ENCODE peak calls at places on chromosomes 3 and 15, in seven cellular contexts. One of them, this sample, is unnamed.

GRCh38 chr3:178436773-178437172 is 99.5 kb upstream of the KCNMB2 start:
- DNase-seq in NCI-H1092 treated with DMSO at 0.1 percent for 48 hours: peak; percentile 57
- DNase-seq in GM06990: no peak
- DNase-seq in cardiac muscle cell: peak; percentile 32
- DNase-seq in SK-MEL-5: peak; percentile 50
- DNase-seq in endothelial cell: no peak
- DNase-seq in GM12891: peak; percentile 11
- DNase-seq in this sample: no peak

GRCh38 chr15:52078876-52079700 is 33.5 kb downstream of the BCL2L10 start:
- DNase-seq in endothelial cell: peak; percentile 91
- DNase-seq in cardiac muscle cell: peak; percentile 87
- DNase-seq in SK-MEL-5: peak; percentile 82
- DNase-seq in GM06990: no peak
- DNase-seq in NCI-H1092 treated with DMSO at 0.1 percent for 48 hours: peak; percentile 22
- DNase-seq in GM12891: peak; percentile 41
- DNase-seq in this sample: peak; percentile 25

GRCh38 chr3:185089343-185089742 is 63.5 kb downstream of the C3orf70 start:
- DNase-seq in endothelial cell: no peak
- DNase-seq in GM12891: no peak
- DNase-seq in cardiac muscle cell: no peak
- DNase-seq in SK-MEL-5: no peak
- DNase-seq in NCI-H1092 treated with DMSO at 0.1 percent for 48 hours: no peak
- DNase-seq in GM06990: no peak
- DNase-seq in this sample: no peak

GRCh38 chr3:10542518-10542917 is 37.1 kb upstream of the ATP2B2 start:
- DNase-seq in endothelial cell: no peak
- DNase-seq in cardiac muscle cell: no peak
- DNase-seq in SK-MEL-5: no peak
- DNase-seq in GM12891: no peak
- DNase-seq in NCI-H1092 treated with DMSO at 0.1 percent for 48 hours: no peak
- DNase-seq in GM06990: no peak
- DNase-seq in this sample: no peak

GRCh38 chr3:191388823-191389222 is 58.5 kb upstream of the UTS2B start:
- DNase-seq in endothelial cell: no peak
- DNase-seq in SK-MEL-5: peak; percentile 34
- DNase-seq in NCI-H1092 treated with DMSO at 0.1 percent for 48 hours: no peak
- DNase-seq in GM06990: no peak
- DNase-seq in cardiac muscle cell: no peak
- DNase-seq in GM12891: no peak
- DNase-seq in this sample: no peak

GRCh38 chr15:62782100-62782791 is 260.3 kb upstream of the TPM1 start:
- DNase-seq in GM06990: no peak
- DNase-seq in endothelial cell: peak; percentile 56
- DNase-seq in SK-MEL-5: peak; percentile 78
- DNase-seq in cardiac muscle cell: peak; percentile 85
- DNase-seq in GM12891: peak; percentile 16
- DNase-seq in NCI-H1092 treated with DMSO at 0.1 percent for 48 hours: peak; percentile 46
- DNase-seq in this sample: peak; percentile 57

GRCh38 chr15:28981921-28982320 is 96.1 kb downstream of the APBA2 start:
- DNase-seq in GM12891: no peak
- DNase-seq in cardiac muscle cell: no peak
- DNase-seq in SK-MEL-5: no peak
- DNase-seq in NCI-H1092 treated with DMSO at 0.1 percent for 48 hours: no peak
- DNase-seq in endothelial cell: no peak
- DNase-seq in GM06990: no peak
- DNase-seq in this sample: no peak

GRCh38 chr3:93973160-93974126 is at the start of gene PROS1:
- DNase-seq in NCI-H1092 treated with DMSO at 0.1 percent for 48 hours: peak; percentile 48
- DNase-seq in cardiac muscle cell: peak; percentile 88
- DNase-seq in SK-MEL-5: peak; percentile 88
- DNase-seq in GM06990: peak; percentile 44
- DNase-seq in GM12891: peak; percentile 29
- DNase-seq in endothelial cell: peak; percentile 82
- DNase-seq in this sample: peak; percentile 50

GRCh38 chr3:11134794-11135193 is 19.5 kb upstream of the HRH1 start:
- DNase-seq in cardiac muscle cell: no peak
- DNase-seq in endothelial cell: no peak
- DNase-seq in GM06990: no peak
- DNase-seq in SK-MEL-5: no peak
- DNase-seq in GM12891: no peak
- DNase-seq in NCI-H1092 treated with DMSO at 0.1 percent for 48 hours: no peak
- DNase-seq in this sample: no peak

GRCh38 chr3:31936661-31937060 is 44.4 kb downstream of the OSBPL10 start:
- DNase-seq in NCI-H1092 treated with DMSO at 0.1 percent for 48 hours: no peak
- DNase-seq in GM12891: no peak
- DNase-seq in GM06990: no peak
- DNase-seq in endothelial cell: no peak
- DNase-seq in SK-MEL-5: no peak
- DNase-seq in cardiac muscle cell: no peak
- DNase-seq in this sample: no peak

GRCh38 chr3:196639517-196640500 is at the start of gene NRROS:
- DNase-seq in GM06990: peak; percentile 84
- DNase-seq in cardiac muscle cell: peak; percentile 65
- DNase-seq in SK-MEL-5: peak; percentile 36
- DNase-seq in GM12891: peak; percentile 73
- DNase-seq in NCI-H1092 treated with DMSO at 0.1 percent for 48 hours: peak; percentile 45
- DNase-seq in endothelial cell: peak; percentile 58
- DNase-seq in this sample: no peak

GRCh38 chr3:195106418-195106906 is 164.5 kb downstream of the XXYLT1 start:
- DNase-seq in cardiac muscle cell: peak; percentile 74
- DNase-seq in NCI-H1092 treated with DMSO at 0.1 percent for 48 hours: peak; percentile 23
- DNase-seq in SK-MEL-5: peak; percentile 44
- DNase-seq in GM06990: peak; percentile 80
- DNase-seq in endothelial cell: peak; percentile 80
- DNase-seq in GM12891: peak; percentile 81
- DNase-seq in this sample: no peak

GRCh38 chr15:71219646-71220045 is 104.4 kb downstream of the THSD4 start:
- DNase-seq in endothelial cell: no peak
- DNase-seq in GM12891: no peak
- DNase-seq in GM06990: no peak
- DNase-seq in cardiac muscle cell: no peak
- DNase-seq in SK-MEL-5: no peak
- DNase-seq in NCI-H1092 treated with DMSO at 0.1 percent for 48 hours: no peak
- DNase-seq in this sample: no peak

GRCh38 chr3:128844502-128844901 is 34.9 kb upstream of the ACAD9 start:
- DNase-seq in NCI-H1092 treated with DMSO at 0.1 percent for 48 hours: no peak
- DNase-seq in GM12891: no peak
- DNase-seq in SK-MEL-5: no peak
- DNase-seq in cardiac muscle cell: no peak
- DNase-seq in GM06990: no peak
- DNase-seq in endothelial cell: no peak
- DNase-seq in this sample: no peak

This sample was measured in iPS DF 19.7.